ENCODE peak calls at places on chromosomes 5 and 9, in six cellular contexts. M, F, N, X, E and T are unnamed samples.

GRCh38 chr5:32443541-32444190 is 874 bp downstream of the ZFR start:
- DNase-seq in M (peak), F (peak), E (peak), N (no peak), X (peak), T (peak)

GRCh38 chr9:76655121-76655531 is 109.1 kb upstream of the PCA3 start:
- DNase-seq in N (no peak), X (no peak), M (no peak), F (no peak), E (no peak), T (no peak)

GRCh38 chr5:34687269-34688011 is 31.3 kb downstream of the RAI14 start:
- DNase-seq in M (no peak), F (no peak), E (no peak), X (peak), N (no peak), T (no peak)

GRCh38 chr5:153824909-153825308 is 213.8 kb downstream of the FAM114A2 start:
- DNase-seq in E (peak), X (no peak), F (no peak), M (no peak), N (no peak), T (no peak)

GRCh38 chr5:38466444-38467189 is 89.8 kb downstream of the LIFR start:
- DNase-seq in E (no peak), N (no peak), X (no peak), M (peak), F (no peak), T (no peak)

GRCh38 chr9:28758346-28758745 is 1185.1 kb upstream of the C9orf72 start:
- DNase-seq in X (no peak), F (no peak), N (no peak), M (no peak), E (no peak), T (no peak)

GRCh38 chr5:6568909-6569308 is 63.9 kb downstream of the NSUN2 start:
- DNase-seq in X (no peak), E (no peak), M (no peak), F (no peak), N (no peak), T (peak)

GRCh38 chr9:38715684-38716083 is 4.2 kb downstream of the FAM240B start:
- DNase-seq in E (no peak), F (no peak), M (no peak), X (no peak), N (no peak), T (no peak)

GRCh38 chr5:158174918-158175663 is 316.1 kb upstream of the CLINT1 start:
- DNase-seq in X (peak), E (peak), F (peak), N (peak), M (peak), T (peak)

GRCh38 chr5:102901821-102902448 is 146.8 kb downstream of the PAM start:
- DNase-seq in M (no peak), N (no peak), X (no peak), F (no peak), E (no peak), T (no peak)

GRCh38 chr5:107670927-107671741 is at the start of gene EFNA5:
- DNase-seq in M (peak), N (no peak), F (peak), X (no peak), E (peak), T (peak)

GRCh38 chr9:1768561-1768960 is 246.6 kb upstream of the SMARCA2 start:
- DNase-seq in M (no peak), N (no peak), E (no peak), F (no peak), X (no peak), T (no peak)

GRCh38 chr9:106859957-106860715 is 2.8 kb upstream of the ZNF462 start:
- DNase-seq in X (no peak), M (peak), N (no peak), E (peak), F (peak), T (peak)

GRCh38 chr5:160298189-160298588 is 14.2 kb downstream of the CCNJL start:
- DNase-seq in N (no peak), E (no peak), F (no peak), X (no peak), M (no peak), T (no peak)

GRCh38 chr5:88734191-88734640 is 148.8 kb downstream of the MEF2C start:
- DNase-seq in E (no peak), N (no peak), X (no peak), M (no peak), F (no peak), T (no peak)

GRCh38 chr5:2207966-2208544 is 325.3 kb upstream of the IRX4 start:
- DNase-seq in N (no peak), F (peak), E (peak), M (no peak), X (no peak), T (peak)

GRCh38 chr9:12875216-12875615 is 100.4 kb downstream of the LURAP1L start:
- DNase-seq in E (no peak), F (no peak), N (no peak), X (peak), M (no peak), T (no peak)

GRCh38 chr5:74232281-74232680 is 408.2 kb downstream of the ENC1 start:
- DNase-seq in M (no peak), E (no peak), N (peak), F (no peak), X (peak), T (no peak)

GRCh38 chr9:132163457-132163875 is 1.6 kb downstream of the NTNG2 start:
- DNase-seq in F (peak), M (no peak), X (no peak), N (no peak), E (peak), T (no peak)

GRCh38 chr9:93820667-93821306 is 134.4 kb downstream of the BARX1 start:
- DNase-seq in N (no peak), E (peak), X (no peak), M (no peak), F (peak), T (no peak)

GRCh38 chr9:123564652-123565051 is 208.7 kb downstream of the CRB2 start:
- DNase-seq in E (no peak), F (no peak), X (no peak), M (no peak), N (no peak), T (no peak)

GRCh38 chr5:1875481-1875842 is 7.3 kb downstream of the IRX4 start:
- DNase-seq in N (no peak), X (no peak), E (peak), M (no peak), F (peak), T (no peak)

GRCh38 chr9:117718085-117718484 is 13.9 kb downstream of the TLR4 start:
- DNase-seq in M (no peak), E (no peak), X (peak), N (no peak), F (no peak), T (no peak)

GRCh38 chr5:80141147-80141671 is 106.1 kb downstream of the THBS4 start:
- DNase-seq in E (peak), F (peak), X (peak), N (peak), M (peak), T (no peak)

GRCh38 chr9:128902351-128903078 is 18.3 kb upstream of the PHYHD1 start:
- DNase-seq in N (no peak), M (peak), F (no peak), X (no peak), E (no peak), T (no peak)

DNA sequence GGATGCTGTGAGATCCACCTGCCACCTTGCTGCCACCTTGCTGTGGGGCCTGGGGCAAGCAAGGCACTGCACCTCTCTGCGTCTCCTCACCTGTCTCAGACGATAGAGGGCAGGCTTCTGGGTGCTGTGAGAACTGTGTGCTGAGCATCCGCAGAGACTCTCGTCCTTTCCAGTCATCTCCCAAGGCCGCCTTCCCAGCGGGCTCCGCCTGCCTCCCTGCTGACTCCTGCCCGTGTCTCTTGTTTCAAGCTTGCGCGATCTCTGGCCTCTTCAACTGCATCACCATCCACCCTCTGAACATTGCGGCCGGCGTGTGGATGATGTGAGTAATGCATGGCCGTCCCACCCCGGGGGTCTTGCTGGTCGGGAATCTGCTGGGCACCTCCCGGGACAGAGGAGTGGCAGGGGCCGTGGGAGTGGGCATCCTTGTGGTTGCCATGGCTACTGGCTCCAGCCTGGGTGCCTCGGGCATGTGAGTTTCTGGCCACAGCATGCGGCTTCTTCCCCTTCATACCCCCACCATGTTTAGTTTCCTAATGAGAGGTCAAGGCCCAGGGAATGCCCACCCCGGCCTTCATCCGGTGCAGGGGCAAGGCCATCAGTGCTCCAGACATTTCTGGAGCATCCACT is 3.6 kb downstream of the CACFD1 start:
- DNase-seq in E (peak), X (no peak), N (no peak), F (no peak), M (no peak), T (no peak)
- TF ChIP-seq CTCF in E (peak), X (peak), N (no peak), F (no peak), M (no peak), T (no peak)

GRCh38 chr5:150639317-150639738 is 1.1 kb upstream of the SYNPO start:
- DNase-seq in F (no peak), M (no peak), X (no peak), E (no peak), N (no peak), T (no peak)

GRCh38 chr5:150641006-150641570 is 628 bp downstream of the SYNPO start:
- DNase-seq in N (no peak), M (peak), X (peak), F (no peak), E (no peak), T (no peak)

GRCh38 chr5:150641826-150642566 is 1.5 kb downstream of the SYNPO start:
- DNase-seq in E (no peak), N (no peak), M (no peak), F (no peak), X (peak), T (no peak)

GRCh38 chr5:150639751-150640150 is 709 bp upstream of the SYNPO start:
- DNase-seq in N (no peak), E (no peak), F (no peak), M (no peak), X (no peak), T (no peak)

DNA sequence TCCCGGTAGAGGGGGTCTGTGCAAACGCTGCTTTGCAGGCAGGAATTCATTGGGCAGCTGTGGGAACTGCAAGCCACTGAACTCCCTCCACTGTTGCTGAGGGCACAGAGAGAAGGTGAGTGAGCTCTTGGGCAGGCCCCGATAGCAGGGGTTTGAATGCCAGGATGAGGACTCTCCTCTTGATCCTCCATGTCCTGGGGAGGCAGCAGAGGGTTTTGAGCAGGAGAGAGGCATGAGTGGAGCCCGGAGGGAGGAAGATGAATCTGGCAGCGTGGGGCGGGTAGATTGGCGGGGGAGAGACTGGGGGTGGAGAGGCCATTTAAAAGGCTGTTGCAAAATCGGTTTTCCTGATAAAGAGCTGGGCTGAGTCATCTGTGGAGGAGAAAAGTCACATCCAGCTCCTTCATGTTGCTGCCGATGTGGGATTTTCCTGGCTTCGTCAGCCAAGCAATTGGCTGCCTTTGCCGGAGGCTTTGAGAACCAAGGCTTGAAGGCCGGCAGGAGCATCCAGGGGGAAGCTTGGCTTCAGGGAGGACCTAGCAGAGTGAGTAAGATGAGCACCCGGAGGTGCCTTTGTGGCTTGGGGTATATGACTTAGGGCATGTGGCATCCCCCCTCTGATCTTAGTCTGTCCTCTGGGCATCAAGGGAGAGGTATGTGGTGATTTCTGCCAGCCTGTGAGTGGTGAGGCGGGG is at the start of gene SYNPO:
- DNase-seq in M (peak), F (no peak), X (peak), N (no peak), E (no peak), T (no peak)
- TF ChIP-seq CTCF in M (no peak), F (no peak), X (peak), N (no peak), E (no peak), T (no peak)

GRCh38 chr9:114285166-114285867 is 37.6 kb upstream of the ORM1 start:
- DNase-seq in F (no peak), M (peak), N (peak), X (peak), E (no peak), T (peak)
- TF ChIP-seq CTCF in F (peak), M (no peak), N (no peak), X (peak), E (no peak), T (peak)

GRCh38 chr9:98409637-98410173 is 154.3 kb upstream of the TBC1D2 start:
- DNase-seq in X (no peak), E (no peak), N (no peak), M (no peak), F (no peak), T (no peak)

GRCh38 chr9:98415782-98416181 is 160.3 kb upstream of the TBC1D2 start:
- DNase-seq in E (no peak), X (no peak), M (no peak), F (no peak), N (no peak), T (no peak)

GRCh38 chr9:98411981-98412561 is 156.6 kb upstream of the TBC1D2 start:
- DNase-seq in M (no peak), F (no peak), N (no peak), E (no peak), X (no peak), T (no peak)

GRCh38 chr9:98406469-98406868 is 151.0 kb upstream of the TBC1D2 start:
- DNase-seq in E (no peak), N (no peak), F (no peak), X (no peak), M (no peak), T (no peak)

DNA sequence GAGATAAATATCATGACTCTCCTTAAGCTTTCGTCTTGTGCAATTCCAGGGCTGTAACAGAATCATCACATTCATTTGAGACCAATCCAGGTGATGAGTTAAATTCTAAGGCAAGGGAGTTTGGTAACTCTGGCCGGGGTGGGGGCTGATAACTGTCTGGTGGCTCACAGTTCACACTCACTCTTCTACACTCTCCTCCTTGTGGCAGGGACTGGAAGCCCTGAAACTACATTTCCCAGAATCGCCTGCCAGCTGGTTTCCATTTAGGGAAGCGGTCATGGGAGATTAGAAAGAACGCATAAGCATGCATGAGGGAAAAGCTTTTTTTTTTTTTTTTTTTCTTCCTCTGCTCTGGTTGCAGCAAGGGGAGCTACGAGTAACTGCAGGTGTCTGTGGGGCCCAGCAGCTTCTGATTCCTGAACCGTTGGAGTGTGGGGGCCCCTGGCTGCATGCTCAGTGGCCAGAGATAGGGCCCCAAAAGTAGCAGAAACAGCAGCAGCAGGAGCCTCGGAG is 154.8 kb upstream of the TBC1D2 start:
- DNase-seq in X (peak), F (peak), M (no peak), E (peak), N (peak), T (no peak)
- TF ChIP-seq CTCF in X (peak), F (peak), M (no peak), E (no peak), N (peak), T (no peak)

DNA sequence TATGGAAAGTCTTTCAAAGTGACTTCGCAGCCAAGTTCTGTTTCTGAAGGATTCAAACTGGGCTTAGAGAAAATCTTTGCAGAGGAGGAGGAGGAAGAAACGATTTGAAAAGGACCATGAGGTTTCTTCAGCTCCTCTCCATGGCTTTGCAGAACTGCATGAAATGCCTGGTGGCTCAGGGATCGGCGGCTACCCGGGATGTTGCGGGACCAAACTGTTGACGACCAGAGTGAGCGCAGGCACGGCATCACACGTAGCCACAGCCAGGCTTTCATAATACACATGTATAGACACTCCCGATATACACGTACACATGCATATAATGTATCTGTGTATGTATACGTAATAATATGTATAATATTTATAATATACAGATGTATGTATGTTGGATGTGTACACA is 180.0 kb downstream of the PAX5 start:
- DNase-seq in X (no peak), M (no peak), F (no peak), N (no peak), E (no peak), T (no peak)
- TF ChIP-seq CTCF in X (no peak), M (no peak), F (no peak), N (no peak), E (no peak), T (no peak)